ENCODE peak calls at places on chromosomes 5 and 9, in six cellular contexts. One of them, this sample, is unnamed. For H3K9me3, the result is how much of the 10 kb centered on the place peaks cover.

GRCh38 chr9:123620258-123620657 is 264.3 kb downstream of the CRB2 start:
- DNase-seq in uterus: no peak
- DNase-seq in body of pancreas: no peak
- DNase-seq in endothelial cell of umbilical vein: no peak
- DNase-seq in IMR-90: peak
- DNase-seq in HCT116: no peak
- DNase-seq in this sample: no peak

GRCh38 chr5:108093186-108093585 is 288.7 kb downstream of the FBXL17 start:
- DNase-seq in uterus: no peak
- DNase-seq in IMR-90: peak
- DNase-seq in HCT116: peak
- DNase-seq in endothelial cell of umbilical vein: peak
- DNase-seq in body of pancreas: no peak
- DNase-seq in this sample: no peak

GRCh38 chr9:27535701-27536118 is 6.1 kb upstream of the MOB3B start:
- DNase-seq in body of pancreas: no peak
- DNase-seq in endothelial cell of umbilical vein: no peak
- DNase-seq in uterus: no peak
- DNase-seq in IMR-90: no peak
- DNase-seq in HCT116: no peak
- DNase-seq in this sample: no peak

GRCh38 chr5:68273717-68274409 is 58.3 kb downstream of the PIK3R1 start:
- DNase-seq in uterus: no peak
- DNase-seq in HCT116: no peak
- DNase-seq in IMR-90: no peak
- DNase-seq in endothelial cell of umbilical vein: no peak
- DNase-seq in body of pancreas: no peak
- DNase-seq in this sample: no peak

GRCh38 chr5:125004009-125004408 is 257.6 kb upstream of the ZNF608 start:
- DNase-seq in body of pancreas: no peak
- DNase-seq in IMR-90: no peak
- DNase-seq in HCT116: no peak
- DNase-seq in uterus: no peak
- DNase-seq in endothelial cell of umbilical vein: no peak
- DNase-seq in this sample: no peak

GRCh38 chr5:62327138-62327537 is 21.1 kb downstream of the KIF2A start:
- DNase-seq in uterus: no peak
- DNase-seq in body of pancreas: no peak
- DNase-seq in endothelial cell of umbilical vein: no peak
- DNase-seq in HCT116: no peak
- DNase-seq in IMR-90: no peak
- DNase-seq in this sample: no peak

GRCh38 chr9:4662989-4663792 is 1.1 kb downstream of the PLPP6 start:
- DNase-seq in IMR-90: peak
- DNase-seq in HCT116: no peak
- DNase-seq in endothelial cell of umbilical vein: no peak
- DNase-seq in uterus: no peak
- DNase-seq in body of pancreas: peak
- DNase-seq in this sample: no peak

GRCh38 chr9:120161801-120162200 is 418.2 kb downstream of the CDK5RAP2 start:
- DNase-seq in IMR-90: no peak
- DNase-seq in uterus: no peak
- DNase-seq in HCT116: no peak
- DNase-seq in endothelial cell of umbilical vein: no peak
- DNase-seq in body of pancreas: no peak
- DNase-seq in this sample: peak

GRCh38 chr5:92923885-92924284 is 657.1 kb downstream of the NR2F1-AS1 start:
- DNase-seq in uterus: no peak
- DNase-seq in body of pancreas: no peak
- DNase-seq in endothelial cell of umbilical vein: no peak
- DNase-seq in HCT116: no peak
- DNase-seq in IMR-90: no peak
- DNase-seq in this sample: no peak

GRCh38 chr5:82147860-82148573 is 130.1 kb downstream of the RPS23 start:
- DNase-seq in uterus: peak
- DNase-seq in HCT116: no peak
- DNase-seq in body of pancreas: no peak
- DNase-seq in endothelial cell of umbilical vein: no peak
- DNase-seq in IMR-90: peak
- DNase-seq in this sample: no peak

GRCh38 chr5:141513627-141514329 is 24.9 kb downstream of the PCDHGC5 start:
- DNase-seq in body of pancreas: peak
- DNase-seq in endothelial cell of umbilical vein: peak
- DNase-seq in HCT116: no peak
- DNase-seq in uterus: peak
- DNase-seq in IMR-90: peak
- DNase-seq in this sample: peak

GRCh38 chr9:135216666-135217431 is 129.4 kb downstream of the OLFM1 start:
- DNase-seq in uterus: no peak
- DNase-seq in HCT116: no peak
- DNase-seq in IMR-90: no peak
- DNase-seq in body of pancreas: peak
- DNase-seq in endothelial cell of umbilical vein: no peak
- DNase-seq in this sample: no peak

GRCh38 chr5:432928-433791 is 9.8 kb upstream of the EXOC3 start:
- DNase-seq in IMR-90: no peak
- DNase-seq in uterus: no peak
- DNase-seq in HCT116: no peak
- DNase-seq in body of pancreas: no peak
- DNase-seq in endothelial cell of umbilical vein: no peak
- DNase-seq in this sample: no peak

GRCh38 chr9:130531670-130532069 is 47.7 kb upstream of the FUBP3 start:
- DNase-seq in uterus: no peak
- DNase-seq in IMR-90: no peak
- DNase-seq in body of pancreas: no peak
- DNase-seq in HCT116: no peak
- DNase-seq in endothelial cell of umbilical vein: no peak
- DNase-seq in this sample: no peak

GRCh38 chr5:174876-175465 is 16.3 kb upstream of the LRRC14B start:
- DNase-seq in endothelial cell of umbilical vein: no peak
- DNase-seq in body of pancreas: no peak
- DNase-seq in HCT116: no peak
- DNase-seq in uterus: no peak
- DNase-seq in IMR-90: no peak
- DNase-seq in this sample: no peak

GRCh38 chr9:111356567-111357244 is 26.7 kb upstream of the OR2K2 start:
- DNase-seq in body of pancreas: no peak
- DNase-seq in uterus: peak
- DNase-seq in HCT116: peak
- DNase-seq in IMR-90: peak
- DNase-seq in endothelial cell of umbilical vein: peak
- DNase-seq in this sample: no peak

GRCh38 chr9:90300901-90301688 is 341.5 kb downstream of the DIRAS2 start:
- DNase-seq in IMR-90: peak
- DNase-seq in body of pancreas: no peak
- DNase-seq in endothelial cell of umbilical vein: peak
- DNase-seq in uterus: no peak
- DNase-seq in HCT116: peak
- DNase-seq in this sample: no peak

GRCh38 chr9:95143591-95144561 is 173.6 kb downstream of the FANCC start:
- DNase-seq in body of pancreas: peak
- DNase-seq in endothelial cell of umbilical vein: no peak
- DNase-seq in uterus: peak
- DNase-seq in IMR-90: peak
- DNase-seq in HCT116: no peak
- DNase-seq in this sample: peak

GRCh38 chr9:21070887-21071286 is 6.9 kb downstream of the IFNB1 start:
- DNase-seq in IMR-90: peak
- DNase-seq in HCT116: no peak
- DNase-seq in uterus: no peak
- DNase-seq in body of pancreas: no peak
- DNase-seq in endothelial cell of umbilical vein: no peak
- DNase-seq in this sample: no peak

GRCh38 chr5:154221371-154221896 is 30.9 kb downstream of the GALNT10 start:
- DNase-seq in uterus: no peak
- DNase-seq in endothelial cell of umbilical vein: peak
- DNase-seq in IMR-90: peak
- DNase-seq in body of pancreas: no peak
- DNase-seq in HCT116: peak
- DNase-seq in this sample: peak

GRCh38 chr5:3075309-3075708 is 323.8 kb upstream of the IRX2 start:
- DNase-seq in endothelial cell of umbilical vein: no peak
- DNase-seq in uterus: no peak
- DNase-seq in body of pancreas: no peak
- DNase-seq in IMR-90: no peak
- DNase-seq in HCT116: no peak
- DNase-seq in this sample: no peak

DNA sequence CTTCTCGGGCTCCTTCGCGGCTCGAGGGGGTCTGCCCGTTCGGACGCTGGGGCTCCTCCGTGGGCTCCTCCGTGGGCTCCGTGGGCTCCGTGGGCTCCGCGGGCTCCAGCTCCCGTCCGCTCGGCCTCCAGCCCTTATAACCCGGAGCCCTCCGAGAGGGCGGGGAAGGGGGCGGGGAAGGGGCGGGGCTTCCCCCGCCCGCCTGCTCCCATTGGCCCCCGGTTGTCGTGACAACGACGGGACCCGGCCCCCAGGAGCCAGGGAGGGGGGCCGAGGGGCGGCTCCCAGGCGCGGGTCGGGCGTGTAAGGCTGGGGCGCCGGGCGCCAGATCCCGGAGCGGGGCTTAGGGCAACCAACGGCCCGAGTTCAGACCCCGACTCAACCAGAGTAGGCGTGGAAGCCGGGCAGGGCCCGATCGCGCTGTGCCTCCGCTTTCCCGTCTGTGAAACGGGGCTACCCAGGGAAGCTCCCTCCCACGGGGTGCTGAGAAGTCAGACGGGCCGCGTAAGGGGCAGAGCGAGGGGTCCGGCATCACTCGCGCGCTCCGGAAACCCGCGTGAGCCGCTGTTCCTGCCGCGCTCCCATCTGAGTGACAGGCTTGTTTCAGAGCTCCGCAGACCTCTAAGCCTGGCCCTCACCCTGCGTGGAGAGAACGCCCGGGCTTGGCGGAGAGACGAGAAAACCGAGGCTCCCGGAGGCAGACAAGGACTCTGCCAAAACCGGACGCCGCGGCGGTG is at the start of gene GFPT2:
- DNase-seq in HCT116: no peak
- DNase-seq in IMR-90: peak
- DNase-seq in endothelial cell of umbilical vein: peak
- DNase-seq in uterus: peak
- DNase-seq in body of pancreas: peak
- DNase-seq in this sample: peak
- TF ChIP-seq POLR2A in HCT116: no peak
- TF ChIP-seq POLR2A in IMR-90: peak
- TF ChIP-seq POLR2A in endothelial cell of umbilical vein: no peak
- TF ChIP-seq POLR2A in uterus: peak
- TF ChIP-seq POLR2A in body of pancreas: no peak
- TF ChIP-seq POLR2A in this sample: no peak

GRCh38 chr5:33334829-33335228 is 105.9 kb upstream of the TARS1 start:
- DNase-seq in HCT116: no peak
- DNase-seq in endothelial cell of umbilical vein: no peak
- DNase-seq in IMR-90: no peak
- DNase-seq in uterus: no peak
- DNase-seq in body of pancreas: no peak
- DNase-seq in this sample: no peak
- H3K9me3 ChIP-seq in HCT116: under half
- H3K9me3 ChIP-seq in endothelial cell of umbilical vein: under half
- H3K9me3 ChIP-seq in IMR-90: under half
- H3K9me3 ChIP-seq in uterus: under half
- H3K9me3 ChIP-seq in body of pancreas: under half
- H3K9me3 ChIP-seq in this sample: under half

GRCh38 chr9:126991170-126991569 is 76.6 kb downstream of the RALGPS1 start:
- DNase-seq in endothelial cell of umbilical vein: no peak
- DNase-seq in uterus: no peak
- DNase-seq in HCT116: no peak
- DNase-seq in IMR-90: no peak
- DNase-seq in body of pancreas: no peak
- DNase-seq in this sample: no peak
- H3K27ac ChIP-seq in endothelial cell of umbilical vein: no peak
- H3K27ac ChIP-seq in uterus: peak
- H3K27ac ChIP-seq in HCT116: no peak
- H3K27ac ChIP-seq in IMR-90: no peak
- H3K27ac ChIP-seq in body of pancreas: no peak
- H3K27ac ChIP-seq in this sample: no peak

GRCh38 chr5:172641359-172642045 is 439 bp downstream of the NEURL1B start:
- DNase-seq in IMR-90: no peak
- DNase-seq in endothelial cell of umbilical vein: no peak
- DNase-seq in body of pancreas: no peak
- DNase-seq in uterus: no peak
- DNase-seq in HCT116: no peak
- DNase-seq in this sample: no peak

GRCh38 chr5:172638209-172638768 is 2.8 kb upstream of the NEURL1B start:
- DNase-seq in IMR-90: no peak
- DNase-seq in body of pancreas: no peak
- DNase-seq in endothelial cell of umbilical vein: no peak
- DNase-seq in HCT116: no peak
- DNase-seq in uterus: no peak
- DNase-seq in this sample: no peak

GRCh38 chr5:172640822-172641358 is at the start of gene NEURL1B:
- DNase-seq in body of pancreas: peak
- DNase-seq in IMR-90: peak
- DNase-seq in HCT116: peak
- DNase-seq in uterus: peak
- DNase-seq in endothelial cell of umbilical vein: peak
- DNase-seq in this sample: peak

GRCh38 chr5:172642046-172642409 is 965 bp downstream of the NEURL1B start:
- DNase-seq in uterus: no peak
- DNase-seq in endothelial cell of umbilical vein: no peak
- DNase-seq in IMR-90: peak
- DNase-seq in body of pancreas: no peak
- DNase-seq in HCT116: no peak
- DNase-seq in this sample: no peak

GRCh38 chr5:172640139-172640538 is 924 bp upstream of the NEURL1B start:
- DNase-seq in IMR-90: no peak
- DNase-seq in uterus: no peak
- DNase-seq in body of pancreas: no peak
- DNase-seq in endothelial cell of umbilical vein: no peak
- DNase-seq in HCT116: no peak
- DNase-seq in this sample: no peak
- TF ChIP-seq POLR2A in IMR-90: no peak
- TF ChIP-seq POLR2A in uterus: no peak
- TF ChIP-seq POLR2A in body of pancreas: no peak
- TF ChIP-seq POLR2A in endothelial cell of umbilical vein: no peak
- TF ChIP-seq POLR2A in HCT116: no peak
- TF ChIP-seq POLR2A in this sample: no peak

This sample was measured in prostate gland.